ENCODE peak calls at places on chromosome 11, in eight cellular contexts. One of them, this sample, is unnamed.

GRCh38 chr11:128841461-128842072 is 25.5 kb downstream of the KCNJ1 start:
- DNase-seq in head of caudate nucleus: no peak
- DNase-seq in Daoy: no peak
- DNase-seq in iris pigment epithelial cell: no peak
- DNase-seq in stimulated activated naive CD8-positive, alpha-beta T cell treated with anti-CD3 and anti-CD28 coated beads, Interleukin-15, Interleukin-2, amounts not matched to agents 100 U/mL and 50 U/mL, for 24 hours: no peak
- DNase-seq in T-helper 1 cell: no peak
- DNase-seq in left ventricle myocardium inferior: no peak
- DNase-seq in MM.1S: peak
- DNase-seq in this sample: no peak

GRCh38 chr11:46554205-46555162 is 39.3 kb downstream of the AMBRA1 start:
- DNase-seq in head of caudate nucleus: no peak
- DNase-seq in Daoy: peak
- DNase-seq in iris pigment epithelial cell: peak
- DNase-seq in stimulated activated naive CD8-positive, alpha-beta T cell treated with anti-CD3 and anti-CD28 coated beads, Interleukin-15, Interleukin-2, amounts not matched to agents 100 U/mL and 50 U/mL, for 24 hours: no peak
- DNase-seq in T-helper 1 cell: no peak
- DNase-seq in left ventricle myocardium inferior: no peak
- DNase-seq in MM.1S: no peak
- DNase-seq in this sample: peak

GRCh38 chr11:11424696-11425095 is 71.6 kb upstream of the CSNK2A3 start:
- DNase-seq in head of caudate nucleus: no peak
- DNase-seq in Daoy: no peak
- DNase-seq in iris pigment epithelial cell: no peak
- DNase-seq in stimulated activated naive CD8-positive, alpha-beta T cell treated with anti-CD3 and anti-CD28 coated beads, Interleukin-15, Interleukin-2, amounts not matched to agents 100 U/mL and 50 U/mL, for 24 hours: no peak
- DNase-seq in T-helper 1 cell: no peak
- DNase-seq in left ventricle myocardium inferior: no peak
- DNase-seq in MM.1S: no peak
- DNase-seq in this sample: no peak

GRCh38 chr11:66789097-66789890 is 53.9 kb upstream of the RCE1 start:
- DNase-seq in head of caudate nucleus: no peak
- DNase-seq in Daoy: peak
- DNase-seq in iris pigment epithelial cell: peak
- DNase-seq in stimulated activated naive CD8-positive, alpha-beta T cell treated with anti-CD3 and anti-CD28 coated beads, Interleukin-15, Interleukin-2, amounts not matched to agents 100 U/mL and 50 U/mL, for 24 hours: no peak
- DNase-seq in T-helper 1 cell: no peak
- DNase-seq in left ventricle myocardium inferior: no peak
- DNase-seq in MM.1S: no peak
- DNase-seq in this sample: no peak

GRCh38 chr11:102920118-102920684 is 35.3 kb downstream of the MMP13 start:
- DNase-seq in head of caudate nucleus: no peak
- DNase-seq in Daoy: no peak
- DNase-seq in iris pigment epithelial cell: no peak
- DNase-seq in stimulated activated naive CD8-positive, alpha-beta T cell treated with anti-CD3 and anti-CD28 coated beads, Interleukin-15, Interleukin-2, amounts not matched to agents 100 U/mL and 50 U/mL, for 24 hours: no peak
- DNase-seq in T-helper 1 cell: no peak
- DNase-seq in left ventricle myocardium inferior: no peak
- DNase-seq in MM.1S: no peak
- DNase-seq in this sample: no peak

GRCh38 chr11:7551571-7551970 is 37.8 kb downstream of the PPFIBP2 start:
- DNase-seq in head of caudate nucleus: no peak
- DNase-seq in Daoy: no peak
- DNase-seq in iris pigment epithelial cell: peak
- DNase-seq in stimulated activated naive CD8-positive, alpha-beta T cell treated with anti-CD3 and anti-CD28 coated beads, Interleukin-15, Interleukin-2, amounts not matched to agents 100 U/mL and 50 U/mL, for 24 hours: no peak
- DNase-seq in T-helper 1 cell: no peak
- DNase-seq in left ventricle myocardium inferior: no peak
- DNase-seq in MM.1S: no peak
- DNase-seq in this sample: no peak

GRCh38 chr11:1335811-1336761 is 26.7 kb upstream of the TOLLIP start:
- DNase-seq in head of caudate nucleus: peak
- DNase-seq in Daoy: peak
- DNase-seq in iris pigment epithelial cell: peak
- DNase-seq in stimulated activated naive CD8-positive, alpha-beta T cell treated with anti-CD3 and anti-CD28 coated beads, Interleukin-15, Interleukin-2, amounts not matched to agents 100 U/mL and 50 U/mL, for 24 hours: peak
- DNase-seq in T-helper 1 cell: peak
- DNase-seq in left ventricle myocardium inferior: peak
- DNase-seq in MM.1S: peak
- DNase-seq in this sample: no peak

GRCh38 chr11:118358071-118358470 is 1.3 kb upstream of the UBE4A start:
- DNase-seq in head of caudate nucleus: no peak
- DNase-seq in Daoy: no peak
- DNase-seq in iris pigment epithelial cell: no peak
- DNase-seq in stimulated activated naive CD8-positive, alpha-beta T cell treated with anti-CD3 and anti-CD28 coated beads, Interleukin-15, Interleukin-2, amounts not matched to agents 100 U/mL and 50 U/mL, for 24 hours: no peak
- DNase-seq in T-helper 1 cell: no peak
- DNase-seq in left ventricle myocardium inferior: no peak
- DNase-seq in MM.1S: no peak
- DNase-seq in this sample: no peak

GRCh38 chr11:100785148-100785983 is 98.3 kb downstream of the ARHGAP42 start:
- DNase-seq in head of caudate nucleus: no peak
- DNase-seq in Daoy: no peak
- DNase-seq in iris pigment epithelial cell: no peak
- DNase-seq in stimulated activated naive CD8-positive, alpha-beta T cell treated with anti-CD3 and anti-CD28 coated beads, Interleukin-15, Interleukin-2, amounts not matched to agents 100 U/mL and 50 U/mL, for 24 hours: no peak
- DNase-seq in T-helper 1 cell: no peak
- DNase-seq in left ventricle myocardium inferior: peak
- DNase-seq in MM.1S: no peak
- DNase-seq in this sample: no peak

This sample was measured in pulmonary artery endothelial cell.